ENCODE peak calls at places on chromosomes 2 and 18, in nine cellular contexts. D is Caco-2, N is A549, H is spleen, Z is AG04449, C is upper lobe of right lung, P is mammary epithelial cell, I is fibroblast of mammary gland, T is lower lobe of right lung. J is an unnamed sample.

GRCh38 chr2:190343500-190344274 is at the start of gene INPP1:
- DNase-seq in I (peak), Z (no peak), D (peak), P (peak), C (peak), N (peak), H (peak), T (peak), J (no peak)

GRCh38 chr18:35050638-35051287 is 9.6 kb downstream of the MAPRE2 start:
- DNase-seq in P (no peak), I (peak), Z (no peak), N (no peak), D (no peak), C (no peak), H (no peak), T (no peak), J (no peak)

GRCh38 chr2:121171625-121172119 is 113.3 kb downstream of the TFCP2L1 start:
- DNase-seq in P (no peak), C (no peak), I (no peak), Z (no peak), T (no peak), D (no peak), H (no peak), N (no peak), J (no peak)

GRCh38 chr2:169393068-169393590 is 30.8 kb upstream of the LRP2 start:
- DNase-seq in I (no peak), Z (no peak), H (no peak), N (no peak), D (peak), P (peak), T (no peak), C (no peak), J (no peak)

GRCh38 chr2:63052411-63053234 is 2.0 kb downstream of the OTX1 start:
- DNase-seq in Z (no peak), N (no peak), T (no peak), H (no peak), I (no peak), C (no peak), D (peak), P (no peak), J (no peak)

GRCh38 chr2:107384426-107384825 is 442.3 kb upstream of the RGPD4 start:
- DNase-seq in P (no peak), H (no peak), C (no peak), D (no peak), Z (no peak), I (no peak), T (no peak), N (no peak), J (no peak)

GRCh38 chr2:165952600-165953210 is 871 bp downstream of the TTC21B start:
- DNase-seq in Z (no peak), P (peak), T (no peak), C (no peak), D (no peak), N (no peak), I (peak), H (no peak), J (no peak)

GRCh38 chr2:119659601-119660342 is 19.2 kb upstream of the TMEM177 start:
- DNase-seq in D (no peak), H (no peak), T (no peak), N (no peak), C (no peak), Z (no peak), P (no peak), I (peak), J (no peak)

GRCh38 chr2:54680397-54681032 is 42.9 kb upstream of the EML6 start:
- DNase-seq in H (no peak), D (no peak), I (peak), T (no peak), P (peak), C (no peak), Z (no peak), N (no peak), J (no peak)

GRCh38 chr18:55381277-55381676 is 206.7 kb downstream of the TCF4 start:
- DNase-seq in D (no peak), I (peak), T (no peak), C (no peak), N (no peak), H (no peak), Z (peak), P (peak), J (peak)

GRCh38 chr2:169509230-169509917 is at the start of gene KLHL41:
- DNase-seq in P (peak), N (no peak), D (no peak), C (no peak), I (peak), Z (no peak), H (no peak), T (no peak), J (no peak)

GRCh38 chr18:2704541-2704940 is 49.0 kb downstream of the SMCHD1 start:
- DNase-seq in Z (no peak), D (no peak), C (no peak), P (no peak), H (no peak), I (no peak), N (no peak), T (no peak), J (no peak)

GRCh38 chr2:238703436-238703835 is 144.4 kb upstream of the TWIST2 start:
- DNase-seq in P (no peak), D (no peak), N (no peak), C (no peak), Z (no peak), H (no peak), T (no peak), I (no peak), J (no peak)

GRCh38 chr2:200362202-200362917 is 55.9 kb downstream of the SPATS2L start:
- DNase-seq in I (no peak), T (no peak), H (no peak), P (no peak), Z (no peak), C (no peak), N (no peak), D (no peak), J (no peak)

GRCh38 chr18:47163241-47163640 is 12.9 kb downstream of the IER3IP1 start:
- DNase-seq in I (peak), Z (peak), H (no peak), D (no peak), T (no peak), P (peak), N (no peak), C (no peak), J (no peak)

GRCh38 chr2:24265212-24265611 is 90.4 kb downstream of the FAM228A start:
- DNase-seq in N (no peak), H (no peak), P (no peak), C (no peak), Z (no peak), D (no peak), I (no peak), T (no peak), J (no peak)

GRCh38 chr2:233966388-233966787 is 49.2 kb downstream of the TRPM8 start:
- DNase-seq in N (no peak), I (peak), P (no peak), C (no peak), H (no peak), Z (no peak), D (no peak), T (no peak), J (no peak)

GRCh38 chr2:29033172-29033571 is 41.2 kb downstream of the PCARE start:
- DNase-seq in C (no peak), T (no peak), I (no peak), P (peak), N (peak), D (peak), H (no peak), Z (no peak), J (no peak)

GRCh38 chr2:40625849-40626248 is 174.0 kb upstream of the SLC8A1 start:
- DNase-seq in D (no peak), P (peak), N (no peak), H (no peak), C (no peak), Z (peak), T (no peak), I (peak), J (no peak)

GRCh38 chr18:37297106-37297505 is 268.5 kb downstream of the CELF4 start:
- DNase-seq in P (no peak), I (no peak), C (no peak), Z (no peak), T (no peak), N (no peak), H (no peak), D (no peak), J (no peak)

GRCh38 chr18:908631-909621 is 4.3 kb downstream of the ADCYAP1 start:
- DNase-seq in H (no peak), I (no peak), T (no peak), D (no peak), C (no peak), P (no peak), N (no peak), Z (no peak), J (no peak)

GRCh38 chr18:906416-907170 is 1.9 kb downstream of the ADCYAP1 start:
- DNase-seq in D (no peak), C (no peak), N (no peak), T (no peak), Z (no peak), H (no peak), I (no peak), P (no peak), J (no peak)

GRCh38 chr18:905948-906415 is 1.3 kb downstream of the ADCYAP1 start:
- DNase-seq in T (no peak), D (no peak), H (no peak), C (no peak), P (no peak), I (no peak), Z (no peak), N (no peak), J (no peak)

GRCh38 chr18:907171-907879 is 2.7 kb downstream of the ADCYAP1 start:
- DNase-seq in Z (no peak), I (no peak), D (no peak), H (no peak), T (peak), C (peak), N (no peak), P (no peak), J (no peak)

GRCh38 chr18:907880-908512 is 3.3 kb downstream of the ADCYAP1 start:
- DNase-seq in T (peak), Z (no peak), I (no peak), H (no peak), N (no peak), C (no peak), P (no peak), D (no peak), J (no peak)
- H3K4me3 ChIP-seq in T (peak), Z (peak), I (no peak), H (peak), N (peak), C (peak), P (no peak), D (no peak), J (peak)

DNA sequence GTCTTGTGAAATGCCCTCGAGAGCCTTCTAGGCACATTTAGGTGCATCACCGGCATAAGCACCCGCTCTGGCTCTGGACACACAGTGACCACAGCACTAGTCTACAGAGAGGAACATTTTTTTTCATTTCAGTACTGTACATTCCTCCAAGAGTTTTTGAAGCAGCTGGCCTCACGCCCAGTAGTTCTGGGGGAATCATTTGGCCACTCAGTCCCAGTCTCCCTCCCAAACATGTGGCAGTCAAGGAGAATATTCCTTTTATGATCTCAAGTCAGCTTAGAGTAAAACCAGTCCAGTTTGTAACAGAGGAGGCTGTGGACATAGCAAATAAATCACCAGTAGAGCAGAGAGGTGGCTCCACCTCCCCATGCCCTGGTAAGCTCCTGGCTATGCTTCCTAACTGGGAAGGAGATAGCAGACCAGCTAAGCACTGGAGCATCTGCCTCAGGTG is 48.1 kb downstream of the KCNE4 start:
- DNase-seq in I (peak), N (no peak), D (no peak), P (no peak), T (peak), H (no peak), Z (peak), C (no peak), J (no peak)
- TF ChIP-seq CTCF in I (no peak), N (no peak), D (no peak), P (no peak), T (no peak), H (no peak), Z (no peak), C (no peak), J (no peak)

DNA sequence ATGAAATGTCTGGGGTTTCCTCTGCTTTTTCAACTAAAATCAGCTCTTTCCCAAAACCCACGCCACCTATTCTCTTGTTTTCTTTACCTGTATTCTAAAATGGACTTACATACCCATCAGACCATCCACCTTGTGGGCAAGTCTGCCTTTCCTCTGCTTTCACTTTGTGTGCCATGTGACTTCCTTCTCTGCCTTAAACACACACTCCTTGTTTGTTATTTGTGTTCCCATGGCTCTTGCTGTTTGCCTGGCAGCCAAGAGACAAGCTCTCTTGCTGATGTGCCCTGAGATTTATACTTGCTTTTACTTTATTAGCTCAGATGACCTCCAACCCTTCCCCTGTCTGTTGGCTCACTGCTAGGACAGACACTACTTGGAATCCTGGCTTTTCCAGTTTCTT is 309.7 kb upstream of the LRRTM4 start:
- DNase-seq in N (no peak), C (no peak), D (no peak), P (no peak), T (no peak), I (no peak), H (no peak), Z (no peak), J (no peak)
- H3K4me3 ChIP-seq in N (no peak), C (no peak), D (no peak), P (no peak), T (no peak), I (no peak), H (no peak), Z (no peak), J (no peak)

GRCh38 chr2:176493909-176494308 is 224.7 kb downstream of the MTX2 start:
- DNase-seq in D (no peak), P (no peak), C (no peak), I (no peak), H (no peak), T (no peak), N (no peak), Z (no peak), J (no peak)
- TF ChIP-seq CTCF in D (no peak), P (no peak), C (no peak), I (no peak), H (no peak), T (no peak), N (no peak), Z (no peak), J (no peak)

DNA sequence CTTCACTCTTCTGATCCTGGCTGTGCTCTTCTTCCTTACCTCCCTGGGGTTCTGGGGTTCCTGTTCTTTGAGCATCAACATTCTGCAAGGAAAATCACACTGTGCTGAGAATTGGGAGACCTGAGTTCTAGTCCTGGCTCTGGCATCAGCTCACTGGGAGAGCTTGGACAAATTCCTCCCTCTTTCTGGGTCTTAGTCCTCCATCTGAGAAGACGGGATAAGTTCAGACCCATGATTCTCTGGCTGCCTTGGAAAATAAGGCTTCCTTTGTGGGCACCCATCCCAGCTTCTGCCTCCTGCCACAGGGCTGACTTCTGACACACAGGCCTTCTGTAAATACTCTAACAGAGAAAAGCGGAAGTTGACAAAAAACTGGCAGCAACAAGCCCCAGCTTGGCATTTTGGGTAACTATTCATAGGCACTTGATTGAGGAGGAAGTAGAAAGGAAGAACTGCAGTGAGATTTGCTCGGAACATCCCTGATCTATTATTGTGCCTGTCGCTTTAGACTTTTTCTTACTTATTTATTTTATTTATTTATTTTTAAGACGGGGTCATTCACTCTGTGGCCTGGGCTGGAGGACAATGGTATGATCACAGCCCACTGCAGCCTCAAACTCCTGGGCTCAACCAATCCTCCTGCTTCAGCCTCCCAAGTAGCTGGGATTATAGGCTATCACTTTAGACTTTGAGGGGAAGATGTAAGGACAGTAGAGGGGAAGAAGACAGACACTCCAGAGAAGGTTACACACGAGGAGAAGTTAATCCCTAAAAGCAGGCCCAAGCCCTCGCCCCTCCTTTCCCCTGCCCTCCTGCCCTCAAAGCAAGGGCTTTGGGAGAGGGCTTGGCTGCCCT is 7.9 kb downstream of the PCBP1 start:
- DNase-seq in P (peak), T (peak), I (peak), Z (no peak), N (no peak), C (peak), H (peak), D (no peak), J (no peak)
- H3K4me3 ChIP-seq in P (no peak), T (peak), I (no peak), Z (no peak), N (no peak), C (peak), H (peak), D (no peak), J (no peak)

GRCh38 chr2:241598487-241598886 is 38.5 kb downstream of the THAP4 start:
- DNase-seq in N (no peak), T (no peak), P (peak), H (no peak), D (peak), I (no peak), Z (no peak), C (peak), J (no peak)
- TF ChIP-seq CTCF in N (peak), T (peak), P (peak), H (no peak), D (peak), I (no peak), Z (no peak), C (peak), J (no peak)

GRCh38 chr2:176115883-176116813 is at the start of gene HOXD10:
- DNase-seq in P (no peak), T (no peak), I (peak), C (no peak), H (peak), Z (no peak), D (peak), N (peak), J (no peak)
- H3K4me3 ChIP-seq in P (no peak), T (no peak), I (peak), C (no peak), H (no peak), Z (peak), D (peak), N (peak), J (no peak)

J was measured in HFF-Myc.